ENCODE peak calls at places on chromosomes 13 and 19, in six cellular contexts. C, Z, K, Y, U and H are unnamed samples.

GRCh38 chr19:2021453-2022140 is 6.1 kb upstream of the BTBD2 start:
- DNase-seq in C (no peak), Z (no peak), K (no peak), Y (no peak), U (no peak), H (no peak)

GRCh38 chr13:64278493-64278892 is 2862.8 kb upstream of the PCDH20 start:
- DNase-seq in C (no peak), Z (no peak), K (no peak), Y (peak; percentile 42), U (peak; percentile 85), H (peak; percentile 39)

GRCh38 chr13:37313383-37313782 is 207.9 kb upstream of the CSNK1A1L start:
- DNase-seq in C (no peak), Z (no peak), K (no peak), Y (peak; percentile 65), U (peak; percentile 70), H (no peak)

GRCh38 chr19:10045371-10045770 is 32.1 kb downstream of the RDH8 start:
- DNase-seq in C (no peak), Z (no peak), K (no peak), Y (no peak), U (no peak), H (peak; percentile 21)

GRCh38 chr13:42959615-42960014 is 32.4 kb downstream of the EPSTI1 start:
- DNase-seq in C (no peak), Z (no peak), K (no peak), Y (peak; percentile 30), U (no peak), H (no peak)

GRCh38 chr13:39510296-39510695 is 92.7 kb downstream of the LHFPL6 start:
- DNase-seq in C (no peak), Z (no peak), K (no peak), Y (no peak), U (no peak), H (no peak)

GRCh38 chr13:66933994-66934393 is 296.1 kb downstream of the PCDH9 start:
- DNase-seq in C (no peak), Z (no peak), K (no peak), Y (peak; percentile 31), U (peak; percentile 96), H (no peak)

GRCh38 chr19:34853369-34853768 is 73.3 kb upstream of the ZNF30 start:
- DNase-seq in C (no peak), Z (no peak), K (no peak), Y (no peak), U (no peak), H (no peak)

GRCh38 chr19:3096902-3097326 is 2.8 kb downstream of the GNA11 start:
- DNase-seq in C (no peak), Z (no peak), K (no peak), Y (no peak), U (no peak), H (no peak)